ENCODE peak calls at places on chromosomes 11 and 22, in six cellular contexts. P, R, U, A, N and T are unnamed samples.

GRCh38 chr11:35418282-35418846 is 994 bp downstream of the SLC1A2 start:
- DNase-seq in N (no peak), A (no peak), R (no peak), P (peak), U (no peak), T (no peak)

GRCh38 chr22:26313291-26313690 is 115.8 kb upstream of the ASPHD2 start:
- DNase-seq in A (no peak), U (no peak), R (no peak), N (no peak), P (no peak), T (no peak)

GRCh38 chr22:24406322-24407277 is 20.8 kb upstream of the ADORA2A start:
- DNase-seq in R (no peak), N (no peak), U (no peak), A (peak), P (peak), T (no peak)

GRCh38 chr11:28339488-28339887 is 231.3 kb downstream of the METTL15 start:
- DNase-seq in P (no peak), U (no peak), N (no peak), R (no peak), A (no peak), T (no peak)

GRCh38 chr11:34653851-34654490 is 33.1 kb downstream of the EHF start:
- DNase-seq in A (no peak), N (no peak), U (peak), R (no peak), P (no peak), T (no peak)

GRCh38 chr11:78344676-78345075 is 72.9 kb downstream of the GAB2 start:
- DNase-seq in N (no peak), U (no peak), A (no peak), R (no peak), P (no peak), T (no peak)

GRCh38 chr11:35579557-35580396 is 38.5 kb upstream of the FJX1 start:
- DNase-seq in R (no peak), A (no peak), P (no peak), U (no peak), N (no peak), T (peak)

GRCh38 chr22:38262051-38262795 is 10.6 kb downstream of the TMEM184B start:
- DNase-seq in P (peak), A (peak), U (peak), R (peak), N (peak), T (peak)

GRCh38 chr11:35082322-35083180 is 56.4 kb upstream of the CD44 start:
- DNase-seq in P (peak), U (peak), A (peak), N (peak), R (peak), T (peak)

GRCh38 chr22:35629406-35630234 is 12.5 kb upstream of the MB start:
- DNase-seq in P (peak), R (no peak), U (no peak), N (peak), A (peak), T (peak)

GRCh38 chr11:2592559-2593392 is 107.0 kb downstream of the KCNQ1OT1 start:
- DNase-seq in N (peak), P (peak), R (no peak), U (no peak), A (no peak), T (no peak)

GRCh38 chr11:123301696-123302400 is 106.8 kb upstream of the CLMP start:
- DNase-seq in P (peak), N (peak), A (no peak), R (peak), U (peak), T (peak)

GRCh38 chr11:132466983-132467382 is 1065.3 kb downstream of the OPCML start:
- DNase-seq in R (no peak), A (no peak), U (no peak), P (no peak), N (no peak), T (no peak)

GRCh38 chr11:111846063-111846462 is 25.3 kb downstream of the ALG9 start:
- DNase-seq in U (no peak), R (no peak), N (no peak), P (no peak), A (no peak), T (no peak)

GRCh38 chr11:88016392-88017020 is 158.7 kb downstream of the RAB38 start:
- DNase-seq in U (peak), A (peak), P (peak), N (peak), R (peak), T (peak)

GRCh38 chr11:3089236-3090061 is 32.2 kb upstream of the CARS1 start:
- DNase-seq in R (no peak), N (no peak), P (peak), U (no peak), A (peak), T (no peak)

GRCh38 chr11:17386331-17387084 is 2.0 kb downstream of the KCNJ11 start:
- DNase-seq in U (peak), A (peak), N (peak), R (no peak), P (peak), T (peak)

GRCh38 chr11:62850911-62851806 is 11.8 kb upstream of the WDR74 start:
- DNase-seq in U (no peak), R (peak), N (no peak), P (no peak), A (no peak), T (no peak)

GRCh38 chr11:61955031-61955415 is 4.9 kb downstream of the BEST1 start:
- DNase-seq in U (no peak), P (peak), R (no peak), N (no peak), A (peak), T (peak)

GRCh38 chr11:79193663-79194062 is 247.2 kb downstream of the TENM4 start:
- DNase-seq in P (no peak), N (no peak), U (no peak), A (no peak), R (no peak), T (no peak)